ENCODE peak calls at places on chromosomes 6 and 20, in seven cellular contexts. One of them, this sample, is unnamed. For H3K4me1, the result is how much of the 10 kb centered on the place peaks cover.

GRCh38 chr20:6164421-6165341 is 41.9 kb upstream of the FERMT1 start:
- DNase-seq in pancreas: no peak
- DNase-seq in H1: no peak
- DNase-seq in SJSA1: no peak
- DNase-seq in lower lobe of right lung: no peak
- DNase-seq in CD4-positive, alpha-beta memory T cell: no peak
- DNase-seq in left lung: no peak
- DNase-seq in this sample: no peak

GRCh38 chr20:38452880-38453624 is 17.9 kb upstream of the SNHG17 start:
- DNase-seq in CD4-positive, alpha-beta memory T cell: no peak
- DNase-seq in pancreas: no peak
- DNase-seq in left lung: no peak
- DNase-seq in SJSA1: peak
- DNase-seq in H1: no peak
- DNase-seq in lower lobe of right lung: no peak
- DNase-seq in this sample: no peak

GRCh38 chr6:158628542-158628941 is 16.0 kb downstream of the DYNLT1 start:
- DNase-seq in H1: no peak
- DNase-seq in SJSA1: no peak
- DNase-seq in CD4-positive, alpha-beta memory T cell: no peak
- DNase-seq in left lung: peak
- DNase-seq in pancreas: no peak
- DNase-seq in lower lobe of right lung: peak
- DNase-seq in this sample: no peak

GRCh38 chr6:143400258-143401059 is 50.0 kb downstream of the ADAT2 start:
- DNase-seq in lower lobe of right lung: no peak
- DNase-seq in left lung: peak
- DNase-seq in SJSA1: no peak
- DNase-seq in CD4-positive, alpha-beta memory T cell: peak
- DNase-seq in H1: no peak
- DNase-seq in pancreas: no peak
- DNase-seq in this sample: no peak

GRCh38 chr6:97123112-97123511 is 159.9 kb downstream of the MMS22L start:
- DNase-seq in left lung: no peak
- DNase-seq in lower lobe of right lung: no peak
- DNase-seq in H1: no peak
- DNase-seq in CD4-positive, alpha-beta memory T cell: no peak
- DNase-seq in SJSA1: no peak
- DNase-seq in pancreas: no peak
- DNase-seq in this sample: no peak

GRCh38 chr20:46545077-46545826 is 5.2 kb downstream of the OCSTAMP start:
- DNase-seq in H1: no peak
- DNase-seq in SJSA1: no peak
- DNase-seq in left lung: no peak
- DNase-seq in CD4-positive, alpha-beta memory T cell: no peak
- DNase-seq in lower lobe of right lung: no peak
- DNase-seq in pancreas: no peak
- DNase-seq in this sample: no peak

GRCh38 chr6:53359843-53360834 is 11.4 kb upstream of the ELOVL5 start:
- DNase-seq in left lung: no peak
- DNase-seq in pancreas: no peak
- DNase-seq in H1: no peak
- DNase-seq in SJSA1: peak
- DNase-seq in lower lobe of right lung: no peak
- DNase-seq in CD4-positive, alpha-beta memory T cell: peak
- DNase-seq in this sample: peak

GRCh38 chr6:56528412-56528841 is 114.3 kb downstream of the DST start:
- DNase-seq in lower lobe of right lung: no peak
- DNase-seq in CD4-positive, alpha-beta memory T cell: no peak
- DNase-seq in pancreas: no peak
- DNase-seq in SJSA1: peak
- DNase-seq in H1: no peak
- DNase-seq in left lung: no peak
- DNase-seq in this sample: no peak

GRCh38 chr20:36579996-36580545 is 6.7 kb downstream of the TGIF2 start:
- DNase-seq in left lung: no peak
- DNase-seq in CD4-positive, alpha-beta memory T cell: no peak
- DNase-seq in SJSA1: no peak
- DNase-seq in H1: no peak
- DNase-seq in pancreas: no peak
- DNase-seq in lower lobe of right lung: no peak
- DNase-seq in this sample: no peak

GRCh38 chr20:57435498-57436222 is 44.5 kb downstream of the RBM38 start:
- DNase-seq in left lung: peak
- DNase-seq in H1: no peak
- DNase-seq in SJSA1: peak
- DNase-seq in lower lobe of right lung: peak
- DNase-seq in CD4-positive, alpha-beta memory T cell: peak
- DNase-seq in pancreas: peak
- DNase-seq in this sample: peak

GRCh38 chr20:63484651-63485403 is 12.4 kb upstream of the KCNQ2 start:
- DNase-seq in lower lobe of right lung: no peak
- DNase-seq in SJSA1: no peak
- DNase-seq in H1: no peak
- DNase-seq in pancreas: no peak
- DNase-seq in left lung: no peak
- DNase-seq in CD4-positive, alpha-beta memory T cell: no peak
- DNase-seq in this sample: no peak

DNA sequence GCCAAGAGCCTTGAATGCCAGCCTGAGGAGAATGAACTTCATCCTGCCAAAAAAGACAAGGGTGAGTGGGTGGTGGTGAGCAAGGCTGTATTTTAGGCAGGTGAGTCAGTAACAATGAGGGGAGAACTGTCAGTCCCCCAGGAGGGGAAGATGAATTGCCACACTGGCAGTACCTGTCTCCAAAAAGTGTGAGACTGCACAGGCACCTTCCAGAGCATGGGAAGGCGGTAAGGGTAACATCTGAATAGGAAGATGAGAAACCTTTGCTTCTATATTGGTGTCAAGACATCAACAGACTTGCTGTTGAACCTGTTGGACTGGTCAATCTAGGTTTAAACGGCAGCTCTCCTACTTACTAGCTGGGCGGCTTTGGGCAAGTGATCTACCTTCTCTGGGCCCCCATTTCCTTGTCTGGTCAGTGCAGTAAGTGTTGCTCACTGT is 30.9 kb downstream of the STK35 start:
- DNase-seq in H1: no peak
- DNase-seq in left lung: no peak
- DNase-seq in CD4-positive, alpha-beta memory T cell: no peak
- DNase-seq in SJSA1: no peak
- DNase-seq in lower lobe of right lung: no peak
- DNase-seq in pancreas: no peak
- DNase-seq in this sample: no peak
- H3K4me1 ChIP-seq in H1: under half
- H3K4me1 ChIP-seq in left lung: under half
- H3K4me1 ChIP-seq in CD4-positive, alpha-beta memory T cell: under half
- H3K4me1 ChIP-seq in SJSA1: under half
- H3K4me1 ChIP-seq in lower lobe of right lung: under half
- H3K4me1 ChIP-seq in pancreas: under half
- H3K4me1 ChIP-seq in this sample: under half

GRCh38 chr6:136791296-136792065 is 796 bp downstream of the MAP3K5 start:
- DNase-seq in pancreas: peak
- DNase-seq in SJSA1: peak
- DNase-seq in left lung: peak
- DNase-seq in lower lobe of right lung: peak
- DNase-seq in CD4-positive, alpha-beta memory T cell: peak
- DNase-seq in H1: no peak
- DNase-seq in this sample: peak

GRCh38 chr6:136792945-136793289 is 640 bp upstream of the MAP3K5 start:
- DNase-seq in H1: no peak
- DNase-seq in pancreas: peak
- DNase-seq in SJSA1: peak
- DNase-seq in lower lobe of right lung: peak
- DNase-seq in CD4-positive, alpha-beta memory T cell: peak
- DNase-seq in left lung: peak
- DNase-seq in this sample: peak

GRCh38 chr6:136795996-136796395 is 3.7 kb upstream of the MAP3K5 start:
- DNase-seq in CD4-positive, alpha-beta memory T cell: no peak
- DNase-seq in pancreas: no peak
- DNase-seq in SJSA1: no peak
- DNase-seq in H1: no peak
- DNase-seq in lower lobe of right lung: no peak
- DNase-seq in left lung: no peak
- DNase-seq in this sample: no peak

GRCh38 chr6:136792066-136792944 is at the start of gene MAP3K5:
- DNase-seq in SJSA1: peak
- DNase-seq in left lung: peak
- DNase-seq in pancreas: peak
- DNase-seq in CD4-positive, alpha-beta memory T cell: peak
- DNase-seq in H1: no peak
- DNase-seq in lower lobe of right lung: peak
- DNase-seq in this sample: peak

DNA sequence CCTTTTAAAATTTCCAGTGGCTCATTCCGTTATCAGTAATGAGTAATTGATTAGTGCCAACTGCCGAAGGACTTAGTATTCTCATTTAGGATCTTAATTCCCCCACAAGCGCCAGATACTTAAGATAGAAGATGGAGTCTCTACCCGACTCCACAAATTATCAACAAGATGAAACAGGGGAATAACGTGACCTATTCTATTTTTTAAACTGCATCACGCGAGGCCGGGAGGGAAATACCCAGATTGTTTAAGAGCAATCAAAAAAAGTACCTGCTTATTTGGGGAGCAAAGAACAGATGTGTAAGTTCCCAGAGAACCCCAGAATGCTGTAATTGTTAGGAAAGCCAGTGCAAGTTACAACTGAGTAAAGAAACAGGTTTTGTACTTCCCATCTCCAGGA is 1.1 kb upstream of the MAP3K5 start:
- DNase-seq in pancreas: no peak
- DNase-seq in lower lobe of right lung: no peak
- DNase-seq in left lung: no peak
- DNase-seq in H1: no peak
- DNase-seq in SJSA1: no peak
- DNase-seq in CD4-positive, alpha-beta memory T cell: no peak
- DNase-seq in this sample: no peak
- H3K27ac ChIP-seq in pancreas: peak
- H3K27ac ChIP-seq in lower lobe of right lung: peak
- H3K27ac ChIP-seq in left lung: peak
- H3K27ac ChIP-seq in H1: no peak
- H3K27ac ChIP-seq in SJSA1: no peak
- H3K27ac ChIP-seq in CD4-positive, alpha-beta memory T cell: peak
- H3K27ac ChIP-seq in this sample: peak

GRCh38 chr6:13398421-13398994 is 70.2 kb upstream of the TBC1D7 start:
- DNase-seq in left lung: no peak
- DNase-seq in lower lobe of right lung: no peak
- DNase-seq in H1: no peak
- DNase-seq in pancreas: no peak
- DNase-seq in SJSA1: no peak
- DNase-seq in CD4-positive, alpha-beta memory T cell: no peak
- DNase-seq in this sample: no peak
- H3K4me3 ChIP-seq in left lung: no peak
- H3K4me3 ChIP-seq in lower lobe of right lung: no peak
- H3K4me3 ChIP-seq in H1: no peak
- H3K4me3 ChIP-seq in pancreas: no peak
- H3K4me3 ChIP-seq in SJSA1: no peak
- H3K4me3 ChIP-seq in CD4-positive, alpha-beta memory T cell: no peak
- H3K4me3 ChIP-seq in this sample: no peak

GRCh38 chr20:60100780-60101179 is 142.6 kb downstream of the CDH26 start:
- DNase-seq in H1: no peak
- DNase-seq in pancreas: no peak
- DNase-seq in SJSA1: no peak
- DNase-seq in left lung: no peak
- DNase-seq in lower lobe of right lung: no peak
- DNase-seq in CD4-positive, alpha-beta memory T cell: no peak
- DNase-seq in this sample: no peak
- H3K4me1 ChIP-seq in H1: under half
- H3K4me1 ChIP-seq in pancreas: under half
- H3K4me1 ChIP-seq in SJSA1: under half
- H3K4me1 ChIP-seq in left lung: half or more
- H3K4me1 ChIP-seq in lower lobe of right lung: under half
- H3K4me1 ChIP-seq in CD4-positive, alpha-beta memory T cell: under half
- H3K4me1 ChIP-seq in this sample: under half

DNA sequence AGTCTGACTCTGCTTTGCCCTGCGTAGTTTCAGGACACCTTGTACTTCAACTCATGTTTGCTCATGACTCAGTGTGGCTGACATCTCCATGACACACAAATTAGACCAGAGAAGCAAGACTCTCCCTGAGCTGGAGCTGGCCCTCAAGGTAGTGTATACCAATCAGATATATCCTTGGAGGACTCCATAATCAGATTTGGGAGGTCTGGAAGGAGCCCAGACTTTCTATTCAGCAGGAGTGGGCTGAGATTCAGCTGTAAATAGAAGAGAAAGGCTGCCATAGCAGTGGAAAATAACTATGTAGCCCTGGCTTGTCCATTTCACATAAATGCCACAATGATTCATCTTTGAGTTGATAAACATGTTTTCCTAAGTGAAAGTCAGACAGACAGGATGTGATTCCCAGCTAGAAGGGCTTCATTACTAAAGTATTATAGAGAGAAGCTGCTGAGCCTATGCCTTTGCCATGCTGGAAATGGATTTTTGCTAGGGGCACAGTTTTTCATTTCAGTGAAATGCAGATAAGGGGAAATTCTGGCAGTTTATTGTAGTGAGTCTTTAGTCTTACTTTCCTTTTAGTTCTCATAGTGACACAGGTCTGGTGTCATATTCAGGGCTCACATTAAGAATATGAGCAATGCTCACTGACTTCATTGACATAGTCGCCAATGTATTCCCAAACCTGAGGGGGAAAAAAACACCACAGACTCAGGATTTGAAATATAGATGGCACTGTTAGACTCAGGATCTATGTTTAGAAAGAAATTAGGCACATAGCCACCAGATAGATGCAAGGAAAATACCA is 95.3 kb downstream of the CLVS2 start:
- DNase-seq in lower lobe of right lung: no peak
- DNase-seq in CD4-positive, alpha-beta memory T cell: no peak
- DNase-seq in SJSA1: peak
- DNase-seq in left lung: no peak
- DNase-seq in pancreas: no peak
- DNase-seq in H1: no peak
- DNase-seq in this sample: no peak
- H3K27ac ChIP-seq in lower lobe of right lung: no peak
- H3K27ac ChIP-seq in CD4-positive, alpha-beta memory T cell: no peak
- H3K27ac ChIP-seq in SJSA1: peak
- H3K27ac ChIP-seq in left lung: no peak
- H3K27ac ChIP-seq in pancreas: no peak
- H3K27ac ChIP-seq in H1: no peak
- H3K27ac ChIP-seq in this sample: no peak

GRCh38 chr20:49838546-49838945 is 25.9 kb downstream of the SLC9A8 start:
- DNase-seq in left lung: no peak
- DNase-seq in pancreas: no peak
- DNase-seq in CD4-positive, alpha-beta memory T cell: no peak
- DNase-seq in lower lobe of right lung: no peak
- DNase-seq in SJSA1: no peak
- DNase-seq in H1: no peak
- DNase-seq in this sample: no peak
- H3K4me3 ChIP-seq in left lung: no peak
- H3K4me3 ChIP-seq in pancreas: no peak
- H3K4me3 ChIP-seq in CD4-positive, alpha-beta memory T cell: no peak
- H3K4me3 ChIP-seq in lower lobe of right lung: no peak
- H3K4me3 ChIP-seq in SJSA1: no peak
- H3K4me3 ChIP-seq in H1: no peak
- H3K4me3 ChIP-seq in this sample: no peak

GRCh38 chr6:109092074-109092473 is 2.6 kb downstream of the SESN1 start:
- DNase-seq in pancreas: no peak
- DNase-seq in H1: no peak
- DNase-seq in SJSA1: no peak
- DNase-seq in left lung: no peak
- DNase-seq in CD4-positive, alpha-beta memory T cell: no peak
- DNase-seq in lower lobe of right lung: no peak
- DNase-seq in this sample: no peak
- H3K4me1 ChIP-seq in pancreas: under half
- H3K4me1 ChIP-seq in H1: under half
- H3K4me1 ChIP-seq in SJSA1: under half
- H3K4me1 ChIP-seq in left lung: half or more
- H3K4me1 ChIP-seq in CD4-positive, alpha-beta memory T cell: under half
- H3K4me1 ChIP-seq in lower lobe of right lung: under half
- H3K4me1 ChIP-seq in this sample: under half

GRCh38 chr6:71489736-71490135 is 201.1 kb downstream of the OGFRL1 start:
- DNase-seq in pancreas: no peak
- DNase-seq in CD4-positive, alpha-beta memory T cell: no peak
- DNase-seq in SJSA1: peak
- DNase-seq in H1: no peak
- DNase-seq in lower lobe of right lung: no peak
- DNase-seq in left lung: peak
- DNase-seq in this sample: no peak
- H3K27ac ChIP-seq in pancreas: no peak
- H3K27ac ChIP-seq in CD4-positive, alpha-beta memory T cell: no peak
- H3K27ac ChIP-seq in SJSA1: peak
- H3K27ac ChIP-seq in H1: no peak
- H3K27ac ChIP-seq in lower lobe of right lung: no peak
- H3K27ac ChIP-seq in left lung: no peak
- H3K27ac ChIP-seq in this sample: no peak